ENCODE peak calls at places on chromosomes 16 and 17, in seven cellular contexts. P, K, B, C, Z, H and L are unnamed samples.

GRCh38 chr17:79420318-79421243 is 190.3 kb downstream of the RBFOX3 start:
- DNase-seq in P (peak), K (no peak), B (no peak), C (no peak), Z (no peak), H (no peak), L (no peak)

GRCh38 chr17:42895185-42895555 is 5.4 kb upstream of the G6PC1 start:
- DNase-seq in P (no peak), K (no peak), B (no peak), C (no peak), Z (no peak), H (no peak), L (no peak)

GRCh38 chr17:27226611-27227234 is 67.2 kb upstream of the WSB1 start:
- DNase-seq in P (no peak), K (no peak), B (no peak), C (no peak), Z (no peak), H (no peak), L (no peak)

GRCh38 chr17:19348806-19349205 is 13.7 kb downstream of the B9D1 start:
- DNase-seq in P (no peak), K (no peak), B (no peak), C (no peak), Z (no peak), H (no peak), L (no peak)

GRCh38 chr17:39703913-39704312 is 4.0 kb downstream of the ERBB2 start:
- DNase-seq in P (no peak), K (no peak), B (no peak), C (no peak), Z (no peak), H (no peak), L (no peak)

GRCh38 chr17:47949197-47949759 is 7.9 kb downstream of the PNPO start:
- DNase-seq in P (peak), K (peak), B (peak), C (peak), Z (peak), H (peak), L (peak)

GRCh38 chr17:63405741-63406261 is 40.3 kb downstream of the CYB561 start:
- DNase-seq in P (peak), K (no peak), B (peak), C (peak), Z (no peak), H (no peak), L (no peak)

GRCh38 chr17:79214940-79215604 is 140.4 kb downstream of the ENGASE start:
- DNase-seq in P (no peak), K (no peak), B (peak), C (no peak), Z (no peak), H (no peak), L (no peak)

GRCh38 chr17:72301887-72302286 is 181.1 kb downstream of the SOX9 start:
- DNase-seq in P (no peak), K (no peak), B (no peak), C (no peak), Z (no peak), H (no peak), L (no peak)

GRCh38 chr16:53041196-53041977 is 11.3 kb downstream of the CHD9NB start:
- DNase-seq in P (no peak), K (no peak), B (no peak), C (peak), Z (peak), H (no peak), L (no peak)

GRCh38 chr17:69246726-69247375 is 18.2 kb upstream of the ABCA10 start:
- DNase-seq in P (peak), K (no peak), B (peak), C (peak), Z (no peak), H (peak), L (no peak)

GRCh38 chr16:52573365-52574104 is 26.6 kb upstream of the TOX3 start:
- DNase-seq in P (no peak), K (no peak), B (no peak), C (peak), Z (no peak), H (no peak), L (no peak)

GRCh38 chr16:60295451-60295850 is 1561.3 kb upstream of the GOT2 start:
- DNase-seq in P (no peak), K (no peak), B (no peak), C (no peak), Z (no peak), H (no peak), L (no peak)

GRCh38 chr17:50288306-50288705 is 14.0 kb downstream of the TMEM92 start:
- DNase-seq in P (no peak), K (no peak), B (peak), C (no peak), Z (no peak), H (no peak), L (no peak)

GRCh38 chr17:48616719-48617514 is 1.8 kb upstream of the HOXB8 start:
- DNase-seq in P (no peak), K (no peak), B (no peak), C (no peak), Z (no peak), H (no peak), L (no peak)

GRCh38 chr16:29784901-29785500 is 5.5 kb upstream of the KIF22 start:
- DNase-seq in P (peak), K (peak), B (no peak), C (no peak), Z (peak), H (no peak), L (peak)

GRCh38 chr17:31832748-31833147 is 26.3 kb downstream of the COPRS start:
- DNase-seq in P (no peak), K (no peak), B (no peak), C (no peak), Z (no peak), H (no peak), L (no peak)

GRCh38 chr17:79835953-79836951 is 3.0 kb downstream of the CBX4 start:
- DNase-seq in P (peak), K (no peak), B (no peak), C (no peak), Z (peak), H (no peak), L (no peak)

GRCh38 chr16:995087-995486 is 13.5 kb downstream of the SOX8 start:
- DNase-seq in P (no peak), K (no peak), B (no peak), C (no peak), Z (no peak), H (no peak), L (no peak)

GRCh38 chr16:49203361-49203760 is 78.3 kb downstream of the CBLN1 start:
- DNase-seq in P (no peak), K (no peak), B (no peak), C (no peak), Z (no peak), H (no peak), L (no peak)

GRCh38 chr17:81422776-81423697 is 27.8 kb downstream of the BAHCC1 start:
- DNase-seq in P (peak), K (no peak), B (peak), C (peak), Z (no peak), H (no peak), L (no peak)

GRCh38 chr17:67585077-67585602 is 132.6 kb upstream of the NOL11 start:
- DNase-seq in P (no peak), K (no peak), B (no peak), C (no peak), Z (no peak), H (no peak), L (no peak)

GRCh38 chr16:57998484-57998883 is 2.0 kb downstream of the ZNF319 start:
- DNase-seq in P (peak), K (no peak), B (no peak), C (no peak), Z (no peak), H (no peak), L (no peak)

GRCh38 chr17:27533874-27534815 is 77.9 kb downstream of the KSR1 start:
- DNase-seq in P (no peak), K (no peak), B (no peak), C (no peak), Z (no peak), H (no peak), L (no peak)

GRCh38 chr16:15785386-15786059 is 71.3 kb downstream of the MYH11 start:
- DNase-seq in P (no peak), K (no peak), B (no peak), C (no peak), Z (no peak), H (no peak), L (no peak)

GRCh38 chr17:82835122-82835521 is 4.7 kb downstream of the ZNF750 start:
- DNase-seq in P (no peak), K (no peak), B (no peak), C (no peak), Z (no peak), H (no peak), L (no peak)

GRCh38 chr16:12679660-12680272 is 123.9 kb downstream of the CPPED1 start:
- DNase-seq in P (no peak), K (no peak), B (no peak), C (no peak), Z (no peak), H (no peak), L (no peak)

GRCh38 chr16:27928542-27928941 is 135.0 kb downstream of the GSG1L start:
- DNase-seq in P (no peak), K (no peak), B (no peak), C (no peak), Z (no peak), H (no peak), L (no peak)

GRCh38 chr17:1275962-1276736 is 3.3 kb upstream of the TRARG1 start:
- DNase-seq in P (peak), K (peak), B (peak), C (peak), Z (peak), H (no peak), L (peak)

GRCh38 chr17:80720624-80721577 is 176.3 kb downstream of the RPTOR start:
- DNase-seq in P (no peak), K (no peak), B (no peak), C (no peak), Z (no peak), H (no peak), L (no peak)

GRCh38 chr16:85901110-85901509 is 2.1 kb downstream of the IRF8 start:
- DNase-seq in P (no peak), K (no peak), B (no peak), C (no peak), Z (no peak), H (no peak), L (no peak)

GRCh38 chr16:1906052-1906845 is 12.0 kb downstream of the HS3ST6 start:
- DNase-seq in P (no peak), K (no peak), B (peak), C (no peak), Z (no peak), H (no peak), L (no peak)

GRCh38 chr16:54928421-54929089 is 2.1 kb upstream of the IRX5 start:
- DNase-seq in P (peak), K (no peak), B (peak), C (no peak), Z (peak), H (no peak), L (no peak)

GRCh38 chr16:87602005-87602790 is at the start of gene JPH3:
- DNase-seq in P (peak), K (no peak), B (peak), C (no peak), Z (peak), H (no peak), L (no peak)

GRCh38 chr16:2691491-2692248 is 9.3 kb downstream of the KCTD5 start:
- DNase-seq in P (no peak), K (peak), B (peak), C (no peak), Z (no peak), H (no peak), L (peak)

GRCh38 chr16:22898874-22899348 is 84.9 kb downstream of the HS3ST2 start:
- DNase-seq in P (peak), K (no peak), B (peak), C (peak), Z (peak), H (peak), L (no peak)

GRCh38 chr16:1923299-1924034 is 5.3 kb upstream of the HS3ST6 start:
- DNase-seq in P (peak), K (no peak), B (peak), C (peak), Z (peak), H (no peak), L (no peak)

GRCh38 chr17:60325730-60326524 is 66.0 kb downstream of the USP32 start:
- DNase-seq in P (no peak), K (no peak), B (no peak), C (peak), Z (no peak), H (no peak), L (no peak)

GRCh38 chr17:49372428-49372827 is 10.4 kb upstream of the ZNF652 start:
- DNase-seq in P (no peak), K (no peak), B (no peak), C (no peak), Z (no peak), H (no peak), L (no peak)

DNA sequence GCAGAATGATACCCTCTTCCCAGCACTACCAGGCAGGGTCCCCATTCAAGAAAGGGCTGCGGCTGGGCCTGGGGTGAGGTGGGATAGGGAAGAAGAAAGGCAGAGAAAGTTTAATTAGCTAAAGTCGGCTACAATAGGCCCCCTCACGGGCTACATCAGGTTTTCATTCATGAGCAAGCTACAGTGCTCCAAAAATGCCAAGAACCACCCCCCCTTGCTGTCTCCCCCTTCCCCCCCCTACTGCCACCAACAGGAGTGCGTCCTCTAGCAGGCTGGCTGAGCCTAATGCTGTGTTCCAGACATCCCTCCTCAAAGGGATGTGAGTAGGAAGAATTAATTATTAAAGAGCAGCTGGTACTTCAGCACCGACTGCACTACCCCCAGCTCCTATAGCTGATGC is 2.2 kb downstream of the HDAC5 start:
- DNase-seq in P (no peak), K (no peak), B (peak), C (no peak), Z (no peak), H (no peak), L (no peak)
- TF ChIP-seq TAF1 in P (no peak), K (no peak), B (no peak), C (no peak), Z (no peak), H (no peak), L (no peak)

DNA sequence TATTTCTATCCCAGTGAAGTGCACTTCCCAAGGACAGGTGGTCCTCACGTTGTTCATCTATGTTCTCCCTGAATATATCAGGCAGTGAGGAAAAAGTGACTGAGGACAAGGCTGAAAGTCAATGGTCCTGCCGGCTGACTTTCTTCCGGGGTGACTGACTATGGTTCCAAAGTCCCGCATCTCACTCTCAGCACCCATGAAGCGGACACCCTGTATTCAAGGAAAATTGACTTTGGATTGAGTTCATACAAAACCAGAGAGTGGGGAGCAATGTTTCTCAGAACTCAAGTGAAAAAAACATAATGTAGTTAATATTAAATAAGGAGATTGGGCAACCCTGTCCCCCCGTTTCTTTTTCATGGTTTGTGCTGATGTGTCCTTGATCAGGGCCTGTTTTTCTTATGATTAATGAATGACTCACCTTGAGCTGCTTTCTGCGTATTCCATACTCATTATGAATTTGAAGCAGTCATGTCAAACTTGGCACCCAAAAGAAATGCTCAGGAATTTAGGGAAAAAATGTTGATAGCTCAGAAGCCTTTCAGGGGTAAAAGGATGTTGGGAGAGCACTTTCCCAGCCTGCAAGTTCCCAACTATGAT is 184.0 kb downstream of the CYLD start:
- DNase-seq in P (no peak), K (no peak), B (no peak), C (no peak), Z (no peak), H (no peak), L (no peak)
- TF ChIP-seq TAF1 in P (no peak), K (no peak), B (no peak), C (no peak), Z (no peak), H (no peak), L (no peak)

GRCh38 chr16:75660321-75660720 is 12.7 kb downstream of the TERF2IP start:
- DNase-seq in P (no peak), K (no peak), B (no peak), C (no peak), Z (no peak), H (no peak), L (no peak)
- TF ChIP-seq TAF1 in P (no peak), K (no peak), B (no peak), C (no peak), Z (no peak), H (no peak), L (no peak)

GRCh38 chr17:3965123-3965800 is 1.0 kb upstream of the ATP2A3 start:
- DNase-seq in P (peak), K (peak), B (peak), C (no peak), Z (peak), H (peak), L (peak)
- TF ChIP-seq TAF1 in P (peak), K (no peak), B (no peak), C (no peak), Z (no peak), H (peak), L (no peak)

GRCh38 chr17:35103271-35103670 is 16.4 kb downstream of the RAD51D start:
- DNase-seq in P (no peak), K (no peak), B (no peak), C (no peak), Z (no peak), H (no peak), L (no peak)
- TF ChIP-seq TAF1 in P (no peak), K (no peak), B (no peak), C (no peak), Z (no peak), H (no peak), L (no peak)

DNA sequence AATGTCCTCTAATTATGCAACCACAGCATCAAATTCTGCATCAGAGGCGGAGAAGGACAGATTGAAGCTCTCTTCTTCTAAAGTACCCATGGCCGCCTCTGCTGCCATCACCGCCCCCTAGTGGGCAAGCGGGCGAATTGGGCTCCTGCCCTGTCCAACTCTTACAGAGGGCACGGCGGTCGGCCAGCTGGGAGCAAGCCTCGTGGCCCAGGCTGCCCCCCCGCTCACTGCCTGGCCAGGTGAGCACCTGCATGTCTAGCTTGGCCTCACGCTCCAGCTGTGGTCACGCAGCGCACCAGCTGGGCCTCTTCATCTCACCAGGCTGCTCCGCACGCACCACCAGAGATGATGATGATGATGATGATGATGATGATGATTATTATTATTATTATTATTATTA is 146.1 kb upstream of the TOM1L1 start:
- DNase-seq in P (peak), K (no peak), B (peak), C (peak), Z (peak), H (no peak), L (peak)
- TF ChIP-seq TAF1 in P (no peak), K (no peak), B (no peak), C (no peak), Z (no peak), H (no peak), L (no peak)

DNA sequence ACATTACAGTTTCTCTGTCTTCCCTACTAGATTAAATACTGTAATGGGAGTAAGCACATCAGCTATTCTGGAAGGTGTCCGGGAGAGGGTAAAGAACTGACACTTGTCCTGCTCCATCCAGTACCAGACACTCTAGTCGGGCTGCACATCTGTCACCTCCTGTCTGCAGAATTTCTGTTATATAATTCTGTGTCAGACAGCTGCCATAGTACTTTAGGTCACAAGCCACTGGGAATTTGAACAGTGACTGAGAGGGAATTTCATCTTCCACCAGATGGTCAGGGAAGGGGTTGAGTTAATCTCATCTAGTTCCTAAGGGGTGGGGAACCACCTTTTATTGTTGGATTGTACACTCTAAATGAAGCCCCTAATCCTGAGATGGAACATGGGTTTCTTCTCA is 58.6 kb upstream of the NUDT7 start:
- DNase-seq in P (no peak), K (no peak), B (no peak), C (no peak), Z (no peak), H (no peak), L (no peak)
- TF ChIP-seq TAF1 in P (no peak), K (no peak), B (no peak), C (no peak), Z (no peak), H (no peak), L (no peak)